ENCODE peak calls at places on chromosomes 3 and 15, in ten cellular contexts. A is GM10248, I is astrocyte of the spinal cord, Y is body of pancreas, J is neural crest cell, O is lower leg skin, T is RWPE2, V is WTC11, P is GM13977, K is thyroid gland. X is an unnamed sample.

GRCh38 chr15:61201322-61201721 is 27.8 kb downstream of the RORA start:
- DNase-seq in A (no peak), I (no peak), Y (no peak), J (no peak), O (no peak), T (no peak), V (no peak), P (no peak), K (no peak), X (no peak)

GRCh38 chr15:88388702-88389101 is 78.5 kb downstream of the MRPL46 start:
- DNase-seq in A (no peak), I (no peak), Y (peak; percentile 7), J (no peak), O (no peak), T (no peak), V (no peak), P (no peak), K (no peak), X (no peak)

GRCh38 chr3:107884719-107885460 is 205.9 kb downstream of the CD47 start:
- DNase-seq in A (no peak), I (peak; percentile 46), Y (no peak), J (no peak), O (no peak), T (no peak), V (no peak), P (no peak), K (no peak), X (no peak)

GRCh38 chr3:51384145-51384729 is 854 bp upstream of the MANF start:
- DNase-seq in A (peak; percentile 48), I (no peak), Y (no peak), J (no peak), O (no peak), T (no peak), V (no peak), P (peak; percentile 60), K (no peak), X (no peak)

GRCh38 chr3:52403955-52404354 is 40.9 kb downstream of the SEMA3G start:
- DNase-seq in A (no peak), I (no peak), Y (no peak), J (no peak), O (no peak), T (peak; percentile 19), V (no peak), P (no peak), K (no peak), X (no peak)

GRCh38 chr15:64092864-64093626 is 593 bp downstream of the CIAO2A start:
- DNase-seq in A (peak; percentile 42), I (peak; percentile 77), Y (peak; percentile 71), J (no peak), O (no peak), T (no peak), V (peak; percentile 44), P (no peak), K (peak; percentile 56), X (no peak)

GRCh38 chr3:38264779-38265178 is 833 bp upstream of the SLC22A13 start:
- DNase-seq in A (no peak), I (no peak), Y (no peak), J (no peak), O (no peak), T (no peak), V (no peak), P (no peak), K (no peak), X (no peak)

GRCh38 chr3:195468391-195468776 is 25.6 kb upstream of the ACAP2 start:
- DNase-seq in A (no peak), I (no peak), Y (no peak), J (no peak), O (no peak), T (no peak), V (no peak), P (no peak), K (no peak), X (no peak)

GRCh38 chr3:177459397-177459796 is 262.1 kb upstream of the TBL1XR1 start:
- DNase-seq in A (no peak), I (peak; percentile 87), Y (no peak), J (no peak), O (no peak), T (no peak), V (no peak), P (no peak), K (no peak), X (no peak)

GRCh38 chr15:32089851-32090359 is 59.6 kb downstream of the CHRNA7 start:
- DNase-seq in A (no peak), I (no peak), Y (no peak), J (no peak), O (no peak), T (no peak), V (no peak), P (no peak), K (no peak), X (no peak)
- TF ChIP-seq CTCF in A (no peak), I (no peak), Y (no peak), J (no peak), O (no peak), T (no peak), V (no peak), P (no peak), K (no peak), X (no peak)

DNA sequence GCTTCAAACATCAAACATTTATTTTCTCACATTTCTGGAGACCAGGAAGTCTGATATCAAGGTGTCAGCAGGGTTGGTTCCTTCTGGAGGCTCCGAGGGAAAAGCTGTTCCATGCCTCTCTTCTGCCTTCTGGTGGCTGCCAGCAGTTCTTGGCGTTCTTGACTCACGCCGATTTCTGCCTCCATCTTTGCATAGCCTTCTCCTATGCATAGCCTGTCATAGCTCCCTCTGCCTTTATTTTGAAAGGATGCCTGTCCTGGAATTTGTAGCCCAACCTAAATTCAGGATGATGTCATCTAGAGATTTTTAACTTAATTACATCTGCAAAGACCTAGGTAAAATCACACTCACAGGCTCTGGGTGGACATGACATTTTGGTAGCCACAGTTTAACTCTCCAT is 70.4 kb downstream of the RGMA start:
- DNase-seq in A (no peak), I (no peak), Y (no peak), J (no peak), O (no peak), T (no peak), V (no peak), P (no peak), K (no peak), X (no peak)
- TF ChIP-seq CTCF in A (no peak), I (peak; percentile 34), Y (no peak), J (peak; percentile 35), O (no peak), T (peak; percentile 26), V (no peak), P (no peak), K (no peak), X (peak; percentile 31)

DNA sequence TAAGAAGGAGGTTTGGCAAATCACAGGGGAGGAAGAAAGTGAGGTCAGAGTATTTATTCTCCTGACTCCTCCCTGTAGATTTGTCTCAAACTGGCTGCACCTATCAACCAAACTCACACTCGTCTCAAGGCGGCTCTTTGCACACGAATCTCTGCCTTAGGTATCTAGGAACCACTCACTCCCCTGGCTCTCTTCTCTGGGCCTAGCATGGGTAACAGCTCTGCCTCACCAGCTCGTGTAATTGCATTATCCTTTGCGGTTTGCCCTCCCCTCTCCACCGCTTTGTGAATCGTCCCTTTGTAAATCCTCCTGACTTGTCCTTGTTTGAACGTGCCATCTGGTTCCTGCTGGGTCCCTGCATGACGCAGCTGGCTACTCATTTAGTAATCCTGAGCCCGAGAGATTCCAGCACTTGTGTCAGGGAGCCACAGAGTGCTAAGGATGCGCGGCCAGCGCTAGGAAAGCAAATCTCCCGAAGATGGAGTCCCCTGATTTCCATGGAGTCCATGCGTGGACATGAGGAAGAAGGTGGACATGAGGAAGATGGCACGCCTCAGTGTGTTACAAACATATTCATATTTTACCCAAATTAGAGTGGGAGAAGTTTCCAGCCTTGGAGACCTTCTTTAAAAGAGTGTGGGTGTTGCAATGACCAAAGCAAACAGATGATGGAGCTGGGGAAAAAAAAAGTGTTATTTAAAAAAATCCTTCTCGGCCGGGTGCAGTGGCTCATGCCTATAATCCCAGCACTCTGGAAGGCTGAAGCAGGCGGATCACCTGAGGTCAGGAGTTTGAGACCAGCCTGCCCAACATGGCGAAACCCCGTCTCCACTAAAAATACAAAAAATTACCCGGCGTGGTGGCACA is 26.7 kb downstream of the NRROS start:
- DNase-seq in A (no peak), I (peak; percentile 68), Y (no peak), J (peak; percentile 40), O (no peak), T (no peak), V (peak; percentile 62), P (no peak), K (no peak), X (no peak)
- TF ChIP-seq CTCF in A (no peak), I (no peak), Y (no peak), J (no peak), O (no peak), T (no peak), V (no peak), P (no peak), K (no peak), X (no peak)

GRCh38 chr15:54277834-54278233 is 299.6 kb downstream of the UNC13C start:
- DNase-seq in A (no peak), I (no peak), Y (no peak), J (no peak), O (no peak), T (no peak), V (no peak), P (no peak), K (no peak), X (no peak)

GRCh38 chr15:54273928-54274327 is 295.7 kb downstream of the UNC13C start:
- DNase-seq in A (no peak), I (no peak), Y (no peak), J (no peak), O (no peak), T (no peak), V (peak; percentile 38), P (no peak), K (no peak), X (no peak)
- TF ChIP-seq CTCF in A (no peak), I (no peak), Y (no peak), J (peak; percentile 32), O (no peak), T (peak; percentile 21), V (no peak), P (no peak), K (no peak), X (no peak)

GRCh38 chr3:138263104-138263503 is 66.5 kb downstream of the NME9 start:
- DNase-seq in A (no peak), I (no peak), Y (no peak), J (no peak), O (no peak), T (no peak), V (no peak), P (no peak), K (no peak), X (no peak)
- TF ChIP-seq CTCF in A (no peak), I (no peak), Y (no peak), J (no peak), O (no peak), T (no peak), V (no peak), P (no peak), K (peak; percentile 2), X (peak; percentile 10)

DNA sequence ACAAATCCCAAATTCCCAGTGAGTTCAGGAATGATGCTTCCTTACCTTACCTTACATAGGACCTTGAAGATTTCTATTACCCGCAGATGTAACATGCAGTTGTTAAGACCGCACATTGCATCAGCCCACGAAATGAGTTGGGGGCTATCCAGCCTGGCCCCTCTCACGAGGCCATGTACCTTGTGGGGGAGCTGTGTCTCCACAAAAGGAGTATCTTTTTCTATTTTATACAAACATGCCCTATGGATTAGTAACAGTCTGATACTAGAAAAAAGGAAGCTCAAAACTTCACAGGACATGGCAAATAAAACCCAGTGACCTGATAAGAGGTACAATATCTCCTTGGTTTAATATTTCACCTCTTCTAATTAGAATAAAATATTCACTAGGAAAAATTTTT is 1086.8 kb upstream of the CFAP20DC start:
- DNase-seq in A (no peak), I (no peak), Y (no peak), J (no peak), O (no peak), T (no peak), V (no peak), P (no peak), K (no peak), X (no peak)
- TF ChIP-seq CTCF in A (no peak), I (no peak), Y (no peak), J (no peak), O (no peak), T (no peak), V (no peak), P (no peak), K (no peak), X (no peak)

X was measured in osteocyte.